ENCODE peak calls at places on chromosomes 4 and X, in five cellular contexts. One of them, this sample, is unnamed.
A peak's percentile ranks its signal among the peaks of the same experiment; 100 is the strongest.

GRCh38 chr4:98261291-98262271 is at the start of gene RAP1GDS1:
- DNase-seq in PC-9: peak; percentile 57
- DNase-seq in HEK293T: peak; percentile 34
- DNase-seq in EH: peak; percentile 78
- DNase-seq in activated naive CD4-positive, alpha-beta T cell treated with Interleukin-2 at 50 U/mL for 16 hours: peak; percentile 39
- DNase-seq in this sample: peak; percentile 44

GRCh38 chrX:1041051-1041450 is 171.4 kb downstream of the CRLF2 start:
- DNase-seq in PC-9: no peak
- DNase-seq in HEK293T: no peak
- DNase-seq in EH: no peak
- DNase-seq in activated naive CD4-positive, alpha-beta T cell treated with Interleukin-2 at 50 U/mL for 16 hours: no peak
- DNase-seq in this sample: no peak

GRCh38 chr4:100189820-100190642 is at the start of gene DDIT4L:
- DNase-seq in PC-9: no peak
- DNase-seq in HEK293T: peak; percentile 61
- DNase-seq in EH: peak; percentile 56
- DNase-seq in activated naive CD4-positive, alpha-beta T cell treated with Interleukin-2 at 50 U/mL for 16 hours: no peak
- DNase-seq in this sample: no peak

GRCh38 chr4:80125252-80126177 is 52.5 kb upstream of the ANTXR2 start:
- DNase-seq in PC-9: no peak
- DNase-seq in HEK293T: peak; percentile 20
- DNase-seq in EH: peak; percentile 42
- DNase-seq in activated naive CD4-positive, alpha-beta T cell treated with Interleukin-2 at 50 U/mL for 16 hours: peak; percentile 14
- DNase-seq in this sample: no peak

GRCh38 chrX:67570839-67571238 is 27.0 kb downstream of the AR start:
- DNase-seq in PC-9: no peak
- DNase-seq in HEK293T: no peak
- DNase-seq in EH: peak; percentile 15
- DNase-seq in activated naive CD4-positive, alpha-beta T cell treated with Interleukin-2 at 50 U/mL for 16 hours: no peak
- DNase-seq in this sample: no peak

GRCh38 chr4:87857789-87858188 is 25.0 kb downstream of the MEPE start:
- DNase-seq in PC-9: no peak
- DNase-seq in HEK293T: no peak
- DNase-seq in EH: no peak
- DNase-seq in activated naive CD4-positive, alpha-beta T cell treated with Interleukin-2 at 50 U/mL for 16 hours: no peak
- DNase-seq in this sample: no peak

GRCh38 chr4:74480267-74480666 is 35.3 kb downstream of the AREG start:
- DNase-seq in PC-9: peak; percentile 48
- DNase-seq in HEK293T: no peak
- DNase-seq in EH: no peak
- DNase-seq in activated naive CD4-positive, alpha-beta T cell treated with Interleukin-2 at 50 U/mL for 16 hours: no peak
- DNase-seq in this sample: no peak

GRCh38 chrX:150569155-150569477 is 695 bp downstream of the MTM1 start:
- DNase-seq in PC-9: no peak
- DNase-seq in HEK293T: no peak
- DNase-seq in EH: peak; percentile 54
- DNase-seq in activated naive CD4-positive, alpha-beta T cell treated with Interleukin-2 at 50 U/mL for 16 hours: peak; percentile 47
- DNase-seq in this sample: no peak

GRCh38 chr4:24482871-24483270 is 101.5 kb downstream of the DHX15 start:
- DNase-seq in PC-9: no peak
- DNase-seq in HEK293T: no peak
- DNase-seq in EH: no peak
- DNase-seq in activated naive CD4-positive, alpha-beta T cell treated with Interleukin-2 at 50 U/mL for 16 hours: no peak
- DNase-seq in this sample: no peak

GRCh38 chr4:147755567-147756295 is 23.8 kb downstream of the ARHGAP10 start:
- DNase-seq in PC-9: no peak
- DNase-seq in HEK293T: no peak
- DNase-seq in EH: peak; percentile 62
- DNase-seq in activated naive CD4-positive, alpha-beta T cell treated with Interleukin-2 at 50 U/mL for 16 hours: no peak
- DNase-seq in this sample: no peak

GRCh38 chr4:27888523-27888922 is 1027.9 kb downstream of the STIM2 start:
- DNase-seq in PC-9: no peak
- DNase-seq in HEK293T: no peak
- DNase-seq in EH: no peak
- DNase-seq in activated naive CD4-positive, alpha-beta T cell treated with Interleukin-2 at 50 U/mL for 16 hours: no peak
- DNase-seq in this sample: no peak

GRCh38 chrX:16148896-16149295 is 18.4 kb upstream of the MAGEB17 start:
- DNase-seq in PC-9: no peak
- DNase-seq in HEK293T: no peak
- DNase-seq in EH: no peak
- DNase-seq in activated naive CD4-positive, alpha-beta T cell treated with Interleukin-2 at 50 U/mL for 16 hours: no peak
- DNase-seq in this sample: no peak

GRCh38 chrX:29295987-29296680 is 708.9 kb downstream of the IL1RAPL1 start:
- DNase-seq in PC-9: no peak
- DNase-seq in HEK293T: no peak
- DNase-seq in EH: peak; percentile 15
- DNase-seq in activated naive CD4-positive, alpha-beta T cell treated with Interleukin-2 at 50 U/mL for 16 hours: no peak
- DNase-seq in this sample: no peak

GRCh38 chr4:143921160-143921559 is 15.8 kb upstream of the GYPE start:
- DNase-seq in PC-9: no peak
- DNase-seq in HEK293T: no peak
- DNase-seq in EH: no peak
- DNase-seq in activated naive CD4-positive, alpha-beta T cell treated with Interleukin-2 at 50 U/mL for 16 hours: no peak
- DNase-seq in this sample: no peak

GRCh38 chr4:79723507-79723906 is 315.5 kb upstream of the GK2 start:
- DNase-seq in PC-9: no peak
- DNase-seq in HEK293T: no peak
- DNase-seq in EH: no peak
- DNase-seq in activated naive CD4-positive, alpha-beta T cell treated with Interleukin-2 at 50 U/mL for 16 hours: no peak
- DNase-seq in this sample: no peak

GRCh38 chr4:143294310-143294709 is 42.4 kb upstream of the GAB1 start:
- DNase-seq in PC-9: no peak
- DNase-seq in HEK293T: no peak
- DNase-seq in EH: peak; percentile 76
- DNase-seq in activated naive CD4-positive, alpha-beta T cell treated with Interleukin-2 at 50 U/mL for 16 hours: no peak
- DNase-seq in this sample: no peak

GRCh38 chr4:144288011-144288903 is 147.7 kb upstream of the GYPA start:
- DNase-seq in PC-9: no peak
- DNase-seq in HEK293T: no peak
- DNase-seq in EH: no peak
- DNase-seq in activated naive CD4-positive, alpha-beta T cell treated with Interleukin-2 at 50 U/mL for 16 hours: no peak
- DNase-seq in this sample: no peak

GRCh38 chr4:168677063-168677462 is 180.2 kb downstream of the PALLD start:
- DNase-seq in PC-9: no peak
- DNase-seq in HEK293T: no peak
- DNase-seq in EH: no peak
- DNase-seq in activated naive CD4-positive, alpha-beta T cell treated with Interleukin-2 at 50 U/mL for 16 hours: no peak
- DNase-seq in this sample: no peak

GRCh38 chrX:55144697-55145096 is 55.9 kb downstream of the PAGE2 start:
- DNase-seq in PC-9: no peak
- DNase-seq in HEK293T: no peak
- DNase-seq in EH: no peak
- DNase-seq in activated naive CD4-positive, alpha-beta T cell treated with Interleukin-2 at 50 U/mL for 16 hours: no peak
- DNase-seq in this sample: no peak

GRCh38 chrX:107827852-107828251 is 2.2 kb downstream of the MID2 start:
- DNase-seq in PC-9: no peak
- DNase-seq in HEK293T: no peak
- DNase-seq in EH: no peak
- DNase-seq in activated naive CD4-positive, alpha-beta T cell treated with Interleukin-2 at 50 U/mL for 16 hours: peak; percentile 3
- DNase-seq in this sample: no peak

GRCh38 chr4:36348403-36348938 is 67.1 kb downstream of the DTHD1 start:
- DNase-seq in PC-9: no peak
- DNase-seq in HEK293T: no peak
- DNase-seq in EH: no peak
- DNase-seq in activated naive CD4-positive, alpha-beta T cell treated with Interleukin-2 at 50 U/mL for 16 hours: peak; percentile 46
- DNase-seq in this sample: no peak

GRCh38 chr4:40710484-40711269 is 39.1 kb upstream of the NSUN7 start:
- DNase-seq in PC-9: peak; percentile 69
- DNase-seq in HEK293T: no peak
- DNase-seq in EH: no peak
- DNase-seq in activated naive CD4-positive, alpha-beta T cell treated with Interleukin-2 at 50 U/mL for 16 hours: no peak
- DNase-seq in this sample: no peak

GRCh38 chr4:123304151-123305021 is 92.2 kb upstream of the SPRY1 start:
- DNase-seq in PC-9: no peak
- DNase-seq in HEK293T: no peak
- DNase-seq in EH: no peak
- DNase-seq in activated naive CD4-positive, alpha-beta T cell treated with Interleukin-2 at 50 U/mL for 16 hours: no peak
- DNase-seq in this sample: no peak

GRCh38 chr4:55356991-55357461 is 11.0 kb downstream of the SRD5A3 start:
- DNase-seq in PC-9: peak; percentile 81
- DNase-seq in HEK293T: no peak
- DNase-seq in EH: peak; percentile 70
- DNase-seq in activated naive CD4-positive, alpha-beta T cell treated with Interleukin-2 at 50 U/mL for 16 hours: no peak
- DNase-seq in this sample: no peak

GRCh38 chr4:20313237-20314030 is 61.7 kb downstream of the SLIT2 start:
- DNase-seq in PC-9: no peak
- DNase-seq in HEK293T: no peak
- DNase-seq in EH: no peak
- DNase-seq in activated naive CD4-positive, alpha-beta T cell treated with Interleukin-2 at 50 U/mL for 16 hours: no peak
- DNase-seq in this sample: no peak